ENCODE peak calls at places on chromosomes 7 and 10, in nine cellular contexts. L is endothelial cell of umbilical vein, C is upper lobe of left lung, M is A549, V is transverse colon, N is tibial nerve, P is uterus, X is gastrocnemius medialis, U is right lobe of liver. A is an unnamed sample.
A peak's percentile ranks its signal among the peaks of the same experiment; 100 is the strongest.

GRCh38 chr7:23055582-23056178 is 41.8 kb upstream of the HYCC1 start:
- DNase-seq in N (peak; percentile 79), L (peak; percentile 76), X (peak; percentile 24), V (peak; percentile 47), P (no peak), U (no peak), M (peak; percentile 73), C (peak; percentile 48), A (peak; percentile 81)

GRCh38 chr7:149776305-149776704 is 2.9 kb upstream of the ZNF467 start:
- DNase-seq in P (no peak), X (peak; percentile 33), N (peak; percentile 35), C (peak; percentile 85), L (peak; percentile 55), M (no peak), V (no peak), U (peak; percentile 86), A (no peak)

GRCh38 chr10:98878418-98878817 is 357.2 kb downstream of the HPSE2 start:
- DNase-seq in C (no peak), L (no peak), U (no peak), M (no peak), V (no peak), P (no peak), N (no peak), X (no peak), A (no peak)

GRCh38 chr10:95480901-95481491 is 80.2 kb downstream of the SORBS1 start:
- DNase-seq in C (no peak), X (peak; percentile 53), L (no peak), P (no peak), M (no peak), N (no peak), V (no peak), U (no peak), A (no peak)

GRCh38 chr10:74825033-74825370 is 1.4 kb upstream of the KAT6B start:
- DNase-seq in C (peak; percentile 29), M (no peak), P (peak; percentile 69), X (peak; percentile 24), U (peak; percentile 49), V (peak; percentile 54), L (peak; percentile 32), N (peak; percentile 18), A (peak; percentile 70)

GRCh38 chr7:155878674-155879073 is 66.4 kb upstream of the SHH start:
- DNase-seq in V (no peak), U (no peak), N (no peak), X (no peak), P (no peak), M (no peak), L (no peak), C (peak; percentile 75), A (no peak)

GRCh38 chr10:25222085-25222660 is 47.4 kb downstream of the GPR158 start:
- DNase-seq in M (no peak), C (no peak), X (no peak), P (no peak), V (no peak), N (no peak), U (no peak), L (no peak), A (no peak)

GRCh38 chr7:92608380-92609322 is 18.5 kb upstream of the FAM133B start:
- DNase-seq in L (no peak), N (no peak), V (no peak), M (no peak), U (peak; percentile 70), P (peak; percentile 29), C (peak; percentile 79), X (no peak), A (no peak)

GRCh38 chr7:44259547-44260457 is 59.0 kb downstream of the YKT6 start:
- DNase-seq in V (peak; percentile 15), L (peak; percentile 95), U (no peak), P (peak; percentile 64), X (peak; percentile 72), M (no peak), C (peak; percentile 26), N (peak; percentile 68), A (peak; percentile 50)

GRCh38 chr7:84251183-84251845 is 56.7 kb upstream of the SEMA3A start:
- DNase-seq in X (no peak), C (no peak), L (no peak), V (no peak), M (no peak), P (no peak), U (no peak), N (no peak), A (no peak)

GRCh38 chr10:10233256-10233655 is 784.4 kb upstream of the CELF2 start:
- DNase-seq in P (no peak), V (no peak), X (no peak), M (no peak), U (no peak), L (peak; percentile 9), N (no peak), C (no peak), A (no peak)

GRCh38 chr7:105198223-105198622 is 184.2 kb downstream of the KMT2E start:
- DNase-seq in V (no peak), C (no peak), N (no peak), L (peak; percentile 10), M (peak; percentile 25), X (no peak), P (no peak), U (no peak), A (no peak)

GRCh38 chr7:46512901-46513431 is 591.9 kb upstream of the IGFBP3 start:
- DNase-seq in X (no peak), L (no peak), P (no peak), M (peak; percentile 90), U (peak; percentile 33), V (no peak), C (no peak), N (no peak), A (no peak)

GRCh38 chr7:36175872-36176271 is 22.8 kb downstream of the EEPD1 start:
- DNase-seq in P (no peak), V (peak; percentile 42), U (peak; percentile 59), X (peak; percentile 43), L (no peak), M (no peak), C (peak; percentile 81), N (no peak), A (no peak)

GRCh38 chr10:63437334-63437949 is 28.3 kb downstream of the JMJD1C start:
- DNase-seq in P (no peak), V (no peak), X (no peak), L (peak; percentile 40), N (no peak), U (no peak), M (no peak), C (no peak), A (no peak)

GRCh38 chr10:84825330-84825729 is 496.9 kb downstream of the CCSER2 start:
- DNase-seq in V (no peak), C (peak; percentile 29), X (no peak), U (no peak), L (no peak), P (no peak), N (no peak), M (peak; percentile 18), A (no peak)

GRCh38 chr7:116307253-116307652 is 96.9 kb downstream of the TES start:
- DNase-seq in P (no peak), L (no peak), V (no peak), M (no peak), U (no peak), X (no peak), C (no peak), N (no peak), A (no peak)

GRCh38 chr7:82163586-82163985 is 280.0 kb downstream of the CACNA2D1 start:
- DNase-seq in M (no peak), N (no peak), P (no peak), L (no peak), V (no peak), C (no peak), X (peak; percentile 68), U (no peak), A (no peak)

GRCh38 chr10:46299267-46299530 is 12.4 kb downstream of the ANTXRL start:
- DNase-seq in M (no peak), P (no peak), N (no peak), X (no peak), V (no peak), C (no peak), U (no peak), L (no peak), A (no peak)

GRCh38 chr10:58701398-58702135 is 188.9 kb downstream of the BICC1 start:
- DNase-seq in X (no peak), V (no peak), M (peak; percentile 20), P (peak; percentile 31), N (peak; percentile 72), C (no peak), L (no peak), U (no peak), A (no peak)

GRCh38 chr7:123557631-123558505 is at the start of gene NDUFA5:
- DNase-seq in C (peak; percentile 98), P (peak; percentile 98), N (peak; percentile 99), X (peak; percentile 99), V (peak; percentile 98), M (peak; percentile 98), U (peak; percentile 94), L (peak; percentile 99), A (peak; percentile 96)
- TF ChIP-seq POLR2A in C (no peak), P (peak; percentile 64), N (peak; percentile 55), X (peak; percentile 81), V (peak; percentile 78), M (peak; percentile 54), U (peak; percentile 52), L (peak; percentile 76), A (peak; percentile 70)

GRCh38 chr7:16167531-16167930 is 253.8 kb downstream of the CRPPA start:
- DNase-seq in L (no peak), N (no peak), V (no peak), X (no peak), P (no peak), C (no peak), U (no peak), M (no peak), A (no peak)
- H3K27ac ChIP-seq in L (no peak overlapping the region), N (no peak overlapping the region), V (no peak overlapping the region), X (no peak overlapping the region), P (no peak overlapping the region), C (no peak overlapping the region), U (no peak overlapping the region), M (no peak overlapping the region), A (no peak overlapping the region)

GRCh38 chr7:32891046-32891799 is at the start of gene KBTBD2:
- DNase-seq in X (peak; percentile 85), N (peak; percentile 55), U (peak; percentile 91), L (peak; percentile 93), V (peak; percentile 85), P (peak; percentile 86), C (peak; percentile 81), M (peak; percentile 91), A (peak; percentile 87)
- TF ChIP-seq POLR2A in X (peak; percentile 65), N (peak; percentile 10), U (peak; percentile 44), L (peak; percentile 88), V (no peak), P (no peak), C (no peak), M (peak; percentile 52), A (peak; percentile 48)

GRCh38 chr10:122490786-122491680 is 29.7 kb downstream of the HTRA1 start:
- DNase-seq in C (no peak), X (no peak), P (peak; percentile 69), M (no peak), V (peak; percentile 28), N (no peak), L (no peak), U (no peak), A (peak; percentile 21)
- H3K27ac ChIP-seq in C (no peak overlapping the region), X (no peak overlapping the region), P (peak overlapping the region; percentile 73), M (no peak overlapping the region), V (no peak overlapping the region), N (no peak overlapping the region), L (no peak overlapping the region), U (no peak overlapping the region), A (no peak overlapping the region)